ENCODE peak calls at places on chromosomes 2 and 18, in ten cellular contexts. B is cardiac muscle cell, L is mammary epithelial cell, R is prostate gland, H is adipocyte, U is aorta, J is breast epithelium, S is heart left ventricle, F is left ventricle myocardium inferior, C is ovary. T is an unnamed sample. For H3K4me1, the result is how much of the 10 kb centered on the place peaks cover.

GRCh38 chr2:233413529-233414272 is 59.4 kb downstream of the DGKD start:
- DNase-seq in B (peak), L (peak), R (no peak), H (peak), U (peak), J (peak), S (peak), F (peak), C (no peak), T (peak)

GRCh38 chr2:215843579-215843978 is 169.8 kb downstream of the MREG start:
- DNase-seq in B (peak), L (peak), R (no peak), H (peak), U (peak), J (no peak), S (peak), F (no peak), C (no peak), T (no peak)

GRCh38 chr2:60925994-60926750 is 44.8 kb downstream of the REL start:
- DNase-seq in B (no peak), L (no peak), R (no peak), H (peak), U (no peak), J (no peak), S (no peak), F (no peak), C (no peak), T (no peak)

GRCh38 chr2:3485166-3485565 is 34.2 kb downstream of the ADI1 start:
- DNase-seq in B (no peak), L (no peak), R (no peak), H (no peak), U (no peak), J (no peak), S (no peak), F (no peak), C (peak), T (no peak)

GRCh38 chr2:226526731-226527130 is 272.9 kb downstream of the IRS1 start:
- DNase-seq in B (no peak), L (no peak), R (no peak), H (peak), U (no peak), J (no peak), S (no peak), F (no peak), C (no peak), T (no peak)

GRCh38 chr2:56519806-56520205 is 336.0 kb downstream of the CCDC85A start:
- DNase-seq in B (no peak), L (no peak), R (no peak), H (peak), U (no peak), J (no peak), S (no peak), F (no peak), C (no peak), T (no peak)

GRCh38 chr2:15259356-15259756 is 301.8 kb downstream of the NBAS start:
- DNase-seq in B (no peak), L (no peak), R (no peak), H (no peak), U (no peak), J (no peak), S (no peak), F (no peak), C (no peak), T (no peak)

GRCh38 chr2:130370490-130370889 is 14.6 kb downstream of the PTPN18 start:
- DNase-seq in B (no peak), L (no peak), R (no peak), H (no peak), U (no peak), J (no peak), S (no peak), F (no peak), C (no peak), T (no peak)

GRCh38 chr2:239880396-239880795 is 144.7 kb downstream of the NDUFA10 start:
- DNase-seq in B (no peak), L (no peak), R (no peak), H (no peak), U (no peak), J (no peak), S (no peak), F (no peak), C (no peak), T (no peak)

GRCh38 chr2:63875143-63875542 is 33.4 kb downstream of the UGP2 start:
- DNase-seq in B (no peak), L (peak), R (peak), H (peak), U (no peak), J (peak), S (no peak), F (no peak), C (no peak), T (no peak)

GRCh38 chr18:48714873-48715272 is 176.0 kb downstream of the CTIF start:
- DNase-seq in B (no peak), L (no peak), R (no peak), H (no peak), U (peak), J (no peak), S (no peak), F (no peak), C (no peak), T (no peak)

GRCh38 chr2:173359231-173359630 is 4.6 kb downstream of the CDCA7 start:
- DNase-seq in B (peak), L (no peak), R (no peak), H (no peak), U (no peak), J (no peak), S (no peak), F (no peak), C (no peak), T (no peak)

GRCh38 chr2:231458368-231458767 is 5.9 kb downstream of the NCL start:
- DNase-seq in B (no peak), L (no peak), R (no peak), H (no peak), U (no peak), J (no peak), S (no peak), F (no peak), C (no peak), T (no peak)

GRCh38 chr2:231463698-231464575 is at the start of gene NCL:
- DNase-seq in B (peak), L (peak), R (peak), H (peak), U (peak), J (peak), S (peak), F (peak), C (peak), T (peak)

GRCh38 chr2:231462729-231463465 is 1.4 kb downstream of the NCL start:
- DNase-seq in B (no peak), L (peak), R (no peak), H (no peak), U (no peak), J (no peak), S (no peak), F (no peak), C (no peak), T (no peak)

GRCh38 chr2:231460073-231460861 is 4.0 kb downstream of the NCL start:
- DNase-seq in B (no peak), L (no peak), R (no peak), H (no peak), U (no peak), J (no peak), S (no peak), F (no peak), C (no peak), T (no peak)

DNA sequence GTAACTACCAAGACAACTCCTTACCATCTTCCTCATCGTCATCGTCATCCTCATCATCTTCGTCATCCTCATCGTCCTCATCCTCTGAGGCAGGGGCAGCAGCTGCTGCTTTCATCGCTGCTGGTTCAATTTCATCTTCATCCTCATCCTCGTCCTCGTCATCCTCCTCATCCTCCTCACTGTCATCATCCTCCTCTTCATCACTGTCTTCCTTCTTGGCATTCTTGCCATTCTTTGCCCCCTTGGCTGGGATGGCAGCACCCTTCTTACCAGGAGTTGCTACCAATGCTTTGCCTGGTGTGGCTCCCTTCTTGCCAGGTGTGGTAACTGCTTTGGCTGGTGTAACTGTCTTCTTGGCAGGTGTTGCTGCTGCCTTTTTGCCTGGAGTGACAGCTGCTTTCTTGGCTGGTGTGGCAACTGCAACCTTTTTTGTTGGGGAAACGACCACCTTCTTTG is 2.7 kb downstream of the NCL start:
- DNase-seq in B (no peak), L (no peak), R (no peak), H (no peak), U (no peak), J (no peak), S (no peak), F (no peak), C (no peak), T (no peak)
- H3K4me1 ChIP-seq in B (under half), L (under half), R (under half), H (under half), U (under half), J (under half), S (under half), F (half or more), C (under half), T (under half)

DNA sequence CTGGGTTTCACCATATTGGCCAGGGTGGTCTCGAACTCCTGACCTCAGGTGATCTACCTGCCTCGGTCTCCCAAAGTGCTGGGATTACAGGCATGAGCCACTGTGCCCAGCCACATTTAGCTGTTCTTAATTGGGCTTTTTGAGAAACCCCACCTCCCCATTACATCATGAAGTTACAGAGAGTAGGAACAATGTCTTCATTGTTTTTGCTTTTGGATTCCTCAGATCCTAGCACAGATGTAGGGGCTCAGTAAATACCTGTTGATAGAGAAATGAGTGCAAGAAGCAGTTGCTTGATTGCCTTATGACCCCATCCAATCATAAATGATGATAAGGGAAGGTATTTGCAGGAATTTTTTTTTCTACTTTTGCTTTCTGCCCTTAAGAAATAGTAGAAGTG is 25.3 kb downstream of the GREB1L start:
- DNase-seq in B (no peak), L (no peak), R (no peak), H (no peak), U (no peak), J (no peak), S (no peak), F (no peak), C (no peak), T (peak)
- H3K4me1 ChIP-seq in B (under half), L (under half), R (under half), H (under half), U (under half), J (under half), S (under half), F (under half), C (under half), T (under half)

GRCh38 chr18:2644535-2644934 is 11.0 kb upstream of the SMCHD1 start:
- DNase-seq in B (no peak), L (no peak), R (no peak), H (no peak), U (no peak), J (no peak), S (no peak), F (no peak), C (no peak), T (no peak)

GRCh38 chr18:2642771-2643170 is 12.8 kb upstream of the SMCHD1 start:
- DNase-seq in B (no peak), L (no peak), R (no peak), H (no peak), U (no peak), J (no peak), S (no peak), F (no peak), C (no peak), T (no peak)

DNA sequence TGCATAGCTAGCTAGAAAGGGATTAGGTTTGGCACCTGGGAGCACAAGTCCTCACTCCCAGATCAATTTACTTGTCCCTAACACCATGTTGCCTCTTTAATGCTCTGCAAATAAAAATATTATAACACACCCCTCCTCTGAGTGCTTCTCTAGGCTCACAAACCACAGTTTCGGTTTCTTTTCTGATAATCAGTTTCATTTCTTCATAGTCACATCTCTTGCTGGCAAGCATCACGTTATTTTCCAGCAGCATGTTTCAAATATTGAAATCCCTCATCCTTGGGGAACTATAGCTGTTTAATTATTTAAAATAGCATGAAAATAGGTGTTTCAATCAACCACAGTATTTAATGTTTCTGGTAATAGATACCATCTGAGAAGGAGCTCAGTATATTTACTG is 13.9 kb upstream of the SMCHD1 start:
- DNase-seq in B (peak), L (no peak), R (no peak), H (peak), U (no peak), J (no peak), S (no peak), F (no peak), C (no peak), T (no peak)
- H3K4me1 ChIP-seq in B (under half), L (under half), R (under half), H (under half), U (under half), J (under half), S (under half), F (under half), C (under half), T (under half)

DNA sequence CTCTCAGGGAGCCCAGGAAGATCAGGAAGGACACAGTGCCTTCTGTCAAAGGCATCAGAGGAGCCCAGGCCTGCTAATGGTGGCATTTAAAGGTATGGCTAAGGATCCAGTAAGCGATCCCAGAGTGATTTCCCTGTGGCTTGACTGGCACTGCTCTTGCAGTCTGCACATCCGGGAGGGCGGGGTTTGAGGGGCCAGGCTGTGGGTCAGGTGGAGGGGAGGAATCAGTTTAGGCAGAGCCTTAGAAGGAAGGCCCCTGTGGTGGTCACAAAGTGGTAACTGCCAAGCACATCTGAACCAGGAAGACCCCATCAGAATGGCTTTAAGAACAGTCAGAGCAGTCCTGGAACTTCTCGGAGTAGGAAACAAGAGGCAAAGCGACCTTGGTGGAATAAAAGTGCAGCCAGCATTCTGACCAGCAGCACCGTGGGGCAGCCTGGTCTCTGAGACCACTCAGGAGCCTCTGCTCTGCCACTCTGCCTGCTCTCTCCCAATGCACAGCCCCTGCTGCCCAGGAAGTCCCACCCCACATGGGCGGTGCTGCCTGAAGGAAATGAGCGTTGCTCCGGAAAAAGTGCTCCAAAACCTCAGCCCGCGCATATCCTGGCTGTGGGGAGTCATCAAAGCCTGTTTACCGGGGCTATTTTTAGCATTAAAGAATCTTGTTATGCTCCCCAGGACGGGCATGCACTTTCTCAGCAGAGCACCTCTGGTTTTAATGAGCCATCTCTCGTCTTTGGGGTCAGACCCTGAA is 54.4 kb downstream of the EPAS1 start:
- DNase-seq in B (no peak), L (no peak), R (no peak), H (no peak), U (peak), J (no peak), S (peak), F (peak), C (no peak), T (no peak)
- H3K4me1 ChIP-seq in B (under half), L (under half), R (under half), H (under half), U (under half), J (under half), S (half or more), F (half or more), C (under half), T (under half)

GRCh38 chr2:10800163-10800562 is 12.4 kb downstream of the PDIA6 start:
- DNase-seq in B (no peak), L (no peak), R (no peak), H (no peak), U (no peak), J (no peak), S (no peak), F (no peak), C (no peak), T (no peak)

GRCh38 chr2:10798783-10799182 is 13.8 kb downstream of the PDIA6 start:
- DNase-seq in B (no peak), L (no peak), R (no peak), H (no peak), U (no peak), J (no peak), S (no peak), F (no peak), C (no peak), T (no peak)

GRCh38 chr2:10794891-10795290 is 17.7 kb downstream of the PDIA6 start:
- DNase-seq in B (no peak), L (no peak), R (no peak), H (no peak), U (no peak), J (no peak), S (no peak), F (no peak), C (no peak), T (no peak)

GRCh38 chr2:10795508-10796046 is 17.0 kb downstream of the PDIA6 start:
- DNase-seq in B (no peak), L (no peak), R (no peak), H (no peak), U (no peak), J (no peak), S (no peak), F (no peak), C (no peak), T (no peak)

DNA sequence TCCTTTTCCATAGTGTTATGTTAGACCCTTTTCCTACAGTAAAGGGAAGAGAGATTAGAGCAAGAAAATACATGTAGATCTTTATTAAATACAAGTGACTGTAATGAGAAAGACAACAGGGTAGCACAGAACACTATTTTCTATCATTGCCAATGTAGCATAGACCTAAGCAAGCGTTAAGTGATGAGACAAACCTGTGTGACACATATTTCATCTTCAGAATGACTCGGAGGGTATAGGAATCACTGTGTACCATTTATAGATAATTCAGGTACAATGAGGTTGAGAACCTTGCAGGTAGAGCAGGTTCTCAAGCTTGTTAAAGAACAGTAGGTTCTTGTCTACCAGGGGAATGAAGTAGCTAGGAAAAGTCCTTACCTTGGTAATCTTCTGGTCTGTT is 15.9 kb downstream of the PDIA6 start:
- DNase-seq in B (no peak), L (no peak), R (no peak), H (no peak), U (no peak), J (no peak), S (no peak), F (no peak), C (no peak), T (no peak)
- H3K4me1 ChIP-seq in B (under half), L (under half), R (under half), H (under half), U (under half), J (under half), S (under half), F (under half), C (under half), T (under half)

DNA sequence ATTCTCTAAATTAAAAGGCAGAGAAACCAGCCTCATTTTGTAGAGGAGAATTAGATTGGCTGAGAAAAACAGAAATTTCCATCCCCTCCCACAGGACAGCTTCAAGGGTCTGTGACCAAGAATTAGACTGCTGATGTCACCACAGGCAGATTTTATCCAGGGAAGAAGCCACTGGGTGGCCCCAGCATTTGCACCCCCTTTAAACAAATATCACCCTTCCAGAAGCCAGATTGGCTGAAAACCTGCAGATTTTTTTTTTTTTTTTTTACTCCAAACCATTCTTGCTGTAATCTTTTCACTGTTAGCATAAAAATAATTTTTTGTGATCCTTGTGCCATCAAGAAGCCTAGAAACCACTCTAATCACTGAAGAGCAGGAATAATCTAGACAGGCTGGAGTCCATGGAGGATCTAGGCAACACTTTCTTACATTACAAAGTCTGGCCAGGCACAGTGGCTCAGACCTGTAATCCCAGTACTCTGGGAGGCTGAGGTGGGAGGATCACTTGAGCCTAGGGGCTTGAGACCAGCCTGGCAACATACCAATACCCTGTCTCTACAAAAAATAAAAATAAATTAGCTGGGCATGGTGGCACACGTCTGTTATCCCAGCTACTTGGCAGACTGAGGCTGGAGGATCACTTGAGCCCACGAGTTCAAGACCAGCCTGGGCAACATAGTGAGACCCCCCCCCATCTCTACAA is 11.9 kb downstream of the WDFY1 start:
- DNase-seq in B (no peak), L (no peak), R (no peak), H (no peak), U (no peak), J (no peak), S (no peak), F (no peak), C (no peak), T (no peak)
- H3K4me1 ChIP-seq in B (under half), L (under half), R (under half), H (half or more), U (under half), J (under half), S (half or more), F (half or more), C (under half), T (under half)

T was measured in SJCRH30.